ENCODE peak calls at places on chromosome 7, in nine cellular contexts. M is BJ, N is breast epithelium, S is MCF 10A, H is fibroblast of mammary gland, W is body of pancreas, G is foreskin fibroblast, V is OCI-LY7, T is chondrocyte. Y is an unnamed sample.

GRCh38 chr7:25662881-25663588 is 434.7 kb upstream of the NPVF start:
- DNase-seq in T (no peak), W (peak), H (no peak), G (no peak), M (no peak), S (no peak), N (peak), V (no peak), Y (no peak)

GRCh38 chr7:137482466-137482865 is 138.9 kb upstream of the PTN start:
- DNase-seq in W (no peak), M (no peak), V (no peak), S (no peak), G (no peak), N (no peak), T (no peak), H (no peak), Y (no peak)

GRCh38 chr7:101817031-101817929 is at the start of gene CUX1:
- DNase-seq in N (no peak), H (no peak), S (peak), V (peak), M (no peak), W (peak), T (no peak), G (peak), Y (peak)

GRCh38 chr7:138247568-138248328 is 171.5 kb downstream of the AKR1D1 start:
- DNase-seq in G (no peak), W (no peak), N (no peak), V (no peak), T (no peak), S (no peak), M (no peak), H (no peak), Y (no peak)

GRCh38 chr7:85469446-85469970 is 282.7 kb upstream of the SEMA3D start:
- DNase-seq in M (peak), W (no peak), V (no peak), S (no peak), N (no peak), H (peak), G (peak), T (no peak), Y (no peak)

GRCh38 chr7:19560111-19560883 is 148.5 kb downstream of the POLR1F start:
- DNase-seq in W (no peak), N (no peak), G (peak), T (no peak), S (peak), V (no peak), H (peak), M (no peak), Y (no peak)

GRCh38 chr7:156479596-156479995 is 161.0 kb upstream of the RNF32 start:
- DNase-seq in T (no peak), W (no peak), S (no peak), G (no peak), H (no peak), M (no peak), N (no peak), V (no peak), Y (no peak)

GRCh38 chr7:111894518-111894917 is 311.7 kb downstream of the DOCK4 start:
- DNase-seq in M (no peak), V (no peak), G (no peak), T (no peak), N (no peak), H (no peak), S (no peak), W (no peak), Y (no peak)

GRCh38 chr7:100884741-100885439 is 4.6 kb downstream of the UFSP1 start:
- DNase-seq in S (no peak), V (no peak), N (no peak), T (no peak), W (no peak), G (no peak), M (no peak), H (no peak), Y (no peak)

GRCh38 chr7:68785036-68785435 is 813.2 kb upstream of the AUTS2 start:
- DNase-seq in V (no peak), T (no peak), S (no peak), M (no peak), N (no peak), W (peak), G (no peak), H (no peak), Y (no peak)

GRCh38 chr7:100493476-100494264 is 9.9 kb downstream of the NYAP1 start:
- DNase-seq in W (peak), T (no peak), H (no peak), V (peak), G (no peak), M (no peak), N (no peak), S (no peak), Y (peak)

GRCh38 chr7:158467562-158467961 is 120.1 kb downstream of the PTPRN2 start:
- DNase-seq in M (no peak), W (no peak), V (no peak), H (no peak), N (no peak), T (no peak), S (no peak), G (no peak), Y (no peak)

GRCh38 chr7:135270577-135271254 is 37.1 kb downstream of the STRA8 start:
- DNase-seq in W (no peak), T (no peak), V (no peak), H (no peak), S (no peak), N (no peak), M (no peak), G (no peak), Y (no peak)

GRCh38 chr7:5472432-5473315 is 49.0 kb upstream of the TNRC18 start:
- DNase-seq in H (no peak), G (no peak), M (no peak), V (no peak), W (no peak), T (no peak), N (no peak), S (no peak), Y (no peak)

GRCh38 chr7:138875794-138876193 is 77.8 kb upstream of the ATP6V0A4 start:
- DNase-seq in G (peak), N (no peak), W (no peak), M (peak), V (no peak), H (peak), S (peak), T (no peak), Y (no peak)

GRCh38 chr7:123729217-123729578 is 19.6 kb downstream of the WASL start:
- DNase-seq in S (no peak), W (no peak), T (no peak), H (no peak), N (no peak), V (no peak), G (no peak), M (no peak), Y (no peak)

GRCh38 chr7:105178928-105179541 is 165.0 kb downstream of the KMT2E start:
- DNase-seq in T (no peak), M (no peak), S (no peak), H (no peak), N (no peak), W (no peak), V (no peak), G (no peak), Y (no peak)

GRCh38 chr7:73992104-73992562 is 35.8 kb upstream of the ELN start:
- DNase-seq in H (peak), M (peak), S (peak), T (no peak), G (peak), W (peak), N (peak), V (no peak), Y (no peak)

GRCh38 chr7:82319674-82320118 is 123.9 kb downstream of the CACNA2D1 start:
- DNase-seq in G (peak), T (no peak), S (no peak), W (peak), N (no peak), H (peak), V (no peak), M (peak), Y (no peak)

GRCh38 chr7:5695709-5696345 is 85.6 kb downstream of the RNF216 start:
- DNase-seq in G (peak), T (no peak), W (peak), M (no peak), S (peak), H (peak), N (no peak), V (no peak), Y (no peak)

GRCh38 chr7:106957766-106958165 is 86.7 kb upstream of the PRKAR2B start:
- DNase-seq in G (peak), H (no peak), T (no peak), M (no peak), N (no peak), S (peak), W (no peak), V (peak), Y (no peak)

GRCh38 chr7:20381406-20382034 is 50.8 kb downstream of the ITGB8 start:
- DNase-seq in G (no peak), W (peak), M (no peak), N (no peak), H (no peak), T (no peak), V (no peak), S (no peak), Y (no peak)

GRCh38 chr7:153193144-153193595 is 433.6 kb downstream of the ACTR3B start:
- DNase-seq in S (no peak), N (no peak), V (peak), T (no peak), W (peak), G (no peak), M (no peak), H (no peak), Y (peak)

GRCh38 chr7:22728416-22729029 is 1.5 kb downstream of the IL6 start:
- DNase-seq in G (peak), V (peak), W (no peak), H (peak), N (no peak), M (no peak), S (peak), T (no peak), Y (peak)

GRCh38 chr7:94050046-94050445 is 45.9 kb upstream of the BET1 start:
- DNase-seq in H (no peak), V (peak), M (no peak), W (no peak), N (peak), T (no peak), S (no peak), G (no peak), Y (no peak)

GRCh38 chr7:29408841-29409243 is 154.8 kb upstream of the PRR15 start:
- DNase-seq in W (peak), H (peak), G (peak), M (peak), N (peak), V (peak), T (no peak), S (peak), Y (peak)

GRCh38 chr7:13839063-13839462 is 150.4 kb downstream of the ETV1 start:
- DNase-seq in S (no peak), G (no peak), V (no peak), M (no peak), W (no peak), T (no peak), H (no peak), N (no peak), Y (no peak)

GRCh38 chr7:148849393-148850098 is 34.5 kb downstream of the EZH2 start:
- DNase-seq in N (no peak), W (no peak), V (no peak), G (no peak), S (no peak), H (no peak), M (no peak), T (no peak), Y (no peak)

GRCh38 chr7:26865094-26865388 is 651 bp upstream of the SKAP2 start:
- DNase-seq in T (peak), S (no peak), H (no peak), W (no peak), G (peak), N (no peak), V (no peak), M (no peak), Y (peak)

GRCh38 chr7:69190738-69191137 is 407.5 kb upstream of the AUTS2 start:
- DNase-seq in T (no peak), W (no peak), G (no peak), V (no peak), H (no peak), M (no peak), N (no peak), S (no peak), Y (no peak)

GRCh38 chr7:77461246-77461645 is 45.1 kb upstream of the GSAP start:
- DNase-seq in S (no peak), M (no peak), V (no peak), W (no peak), H (no peak), T (no peak), N (no peak), G (peak), Y (no peak)

GRCh38 chr7:77459311-77459726 is 43.2 kb upstream of the GSAP start:
- DNase-seq in G (no peak), H (no peak), T (no peak), M (no peak), V (no peak), S (no peak), W (no peak), N (no peak), Y (no peak)

GRCh38 chr7:77458786-77459185 is 42.6 kb upstream of the GSAP start:
- DNase-seq in G (peak), H (no peak), M (no peak), N (no peak), W (no peak), T (no peak), V (no peak), S (no peak), Y (no peak)

GRCh38 chr7:77461842-77462241 is 45.7 kb upstream of the GSAP start:
- DNase-seq in S (no peak), T (no peak), V (no peak), G (no peak), H (no peak), W (no peak), M (no peak), N (no peak), Y (no peak)

GRCh38 chr7:77460057-77460486 is 43.9 kb upstream of the GSAP start:
- DNase-seq in G (peak), W (no peak), V (peak), T (no peak), M (no peak), S (no peak), H (no peak), N (no peak), Y (no peak)
- TF ChIP-seq CTCF in G (peak), W (peak), V (peak), T (no peak), M (peak), S (no peak), H (peak), N (no peak), Y (no peak)

GRCh38 chr7:117711556-117711955 is 161.7 kb downstream of the CTTNBP2 start:
- DNase-seq in H (no peak), M (no peak), T (no peak), G (no peak), S (no peak), V (no peak), W (no peak), N (no peak), Y (no peak)

GRCh38 chr7:117706191-117706590 is 167.1 kb downstream of the CTTNBP2 start:
- DNase-seq in S (no peak), T (no peak), H (no peak), W (no peak), M (no peak), G (no peak), V (no peak), N (no peak), Y (no peak)

GRCh38 chr7:117704098-117704497 is 169.1 kb downstream of the CTTNBP2 start:
- DNase-seq in M (no peak), V (no peak), H (no peak), G (no peak), N (no peak), S (no peak), T (no peak), W (no peak), Y (no peak)

GRCh38 chr7:117707080-117707479 is 166.2 kb downstream of the CTTNBP2 start:
- DNase-seq in W (no peak), M (no peak), V (no peak), S (no peak), N (no peak), T (no peak), H (no peak), G (no peak), Y (no peak)

DNA sequence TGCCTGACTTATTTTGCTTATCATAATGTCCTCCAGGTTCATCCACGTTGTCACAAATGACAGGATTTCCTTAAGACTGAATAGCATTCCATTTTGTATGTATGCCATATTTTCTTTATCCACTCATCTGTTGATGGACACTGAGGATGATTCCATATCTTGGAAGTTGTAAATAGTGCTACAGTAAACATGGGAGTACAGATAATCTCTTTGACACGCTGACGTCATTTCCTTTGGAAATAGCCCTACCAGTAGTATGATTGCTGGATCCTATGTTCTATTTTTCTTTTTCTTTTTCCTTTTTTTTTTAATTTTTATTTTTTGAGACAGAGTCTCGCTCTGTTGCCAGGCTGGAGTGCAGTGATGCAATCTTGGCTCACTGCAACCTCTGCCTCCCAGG is 167.6 kb downstream of the CTTNBP2 start:
- DNase-seq in N (no peak), G (no peak), M (no peak), S (no peak), W (no peak), T (no peak), V (no peak), H (no peak), Y (no peak)
- TF ChIP-seq CTCF in N (no peak), G (no peak), M (no peak), S (no peak), W (no peak), T (no peak), V (no peak), H (no peak), Y (no peak)

GRCh38 chr7:55254596-55255500 is 110.3 kb upstream of the LANCL2 start:
- DNase-seq in G (peak), S (peak), V (peak), N (peak), T (no peak), M (no peak), W (peak), H (peak), Y (peak)
- TF ChIP-seq CTCF in G (peak), S (peak), V (peak), N (peak), T (peak), M (peak), W (peak), H (no peak), Y (peak)

DNA sequence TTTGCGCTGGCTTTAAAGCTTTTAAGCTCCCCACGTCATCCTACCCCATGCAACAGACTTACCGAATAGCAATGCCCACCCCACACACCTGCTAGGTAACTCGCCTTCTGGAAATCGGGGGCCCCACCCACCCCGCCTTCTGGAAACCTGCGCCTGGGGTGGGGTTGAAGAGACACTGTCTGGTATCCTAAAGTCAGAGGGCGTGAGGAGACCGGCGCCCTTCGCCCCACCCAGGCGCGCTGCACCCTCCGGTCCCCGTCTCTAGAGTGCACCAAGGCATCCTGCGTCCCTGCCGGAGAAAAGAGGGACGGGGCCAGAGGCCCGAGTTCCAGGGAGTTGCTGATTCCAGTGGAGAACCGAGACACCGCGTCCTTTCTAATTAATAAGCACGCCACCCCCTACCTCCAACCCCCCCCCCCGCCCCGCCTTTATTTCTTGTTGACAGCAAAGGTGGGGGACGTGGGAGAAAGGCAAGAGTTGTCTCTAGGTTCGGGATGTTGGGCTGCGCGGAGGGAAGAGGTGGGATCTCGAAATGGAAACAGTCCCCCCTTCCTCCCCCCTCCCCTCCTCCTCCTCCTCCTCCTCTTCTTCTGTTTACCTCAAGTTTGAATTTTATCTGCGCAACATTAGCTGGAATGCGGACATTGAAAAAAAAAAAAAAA is 220.9 kb upstream of the MKLN1 start:
- DNase-seq in M (no peak), V (peak), N (peak), T (no peak), H (peak), G (peak), S (peak), W (peak), Y (peak)
- TF ChIP-seq CTCF in M (no peak), V (no peak), N (no peak), T (no peak), H (no peak), G (no peak), S (no peak), W (no peak), Y (no peak)

GRCh38 chr7:37493810-37494209 is 45.1 kb upstream of the ELMO1 start:
- DNase-seq in T (no peak), S (no peak), W (no peak), V (no peak), N (no peak), G (no peak), H (no peak), M (no peak), Y (no peak)

GRCh38 chr7:37489703-37490102 is 41.0 kb upstream of the ELMO1 start:
- DNase-seq in M (no peak), H (no peak), V (no peak), T (no peak), S (no peak), N (no peak), G (no peak), W (no peak), Y (no peak)

GRCh38 chr7:37493123-37493522 is 44.5 kb upstream of the ELMO1 start:
- DNase-seq in S (no peak), N (no peak), W (no peak), T (no peak), H (no peak), G (no peak), V (no peak), M (no peak), Y (no peak)

GRCh38 chr7:37494940-37495339 is 46.3 kb upstream of the ELMO1 start:
- DNase-seq in N (no peak), M (no peak), T (no peak), V (no peak), S (no peak), H (no peak), W (no peak), G (no peak), Y (peak)

DNA sequence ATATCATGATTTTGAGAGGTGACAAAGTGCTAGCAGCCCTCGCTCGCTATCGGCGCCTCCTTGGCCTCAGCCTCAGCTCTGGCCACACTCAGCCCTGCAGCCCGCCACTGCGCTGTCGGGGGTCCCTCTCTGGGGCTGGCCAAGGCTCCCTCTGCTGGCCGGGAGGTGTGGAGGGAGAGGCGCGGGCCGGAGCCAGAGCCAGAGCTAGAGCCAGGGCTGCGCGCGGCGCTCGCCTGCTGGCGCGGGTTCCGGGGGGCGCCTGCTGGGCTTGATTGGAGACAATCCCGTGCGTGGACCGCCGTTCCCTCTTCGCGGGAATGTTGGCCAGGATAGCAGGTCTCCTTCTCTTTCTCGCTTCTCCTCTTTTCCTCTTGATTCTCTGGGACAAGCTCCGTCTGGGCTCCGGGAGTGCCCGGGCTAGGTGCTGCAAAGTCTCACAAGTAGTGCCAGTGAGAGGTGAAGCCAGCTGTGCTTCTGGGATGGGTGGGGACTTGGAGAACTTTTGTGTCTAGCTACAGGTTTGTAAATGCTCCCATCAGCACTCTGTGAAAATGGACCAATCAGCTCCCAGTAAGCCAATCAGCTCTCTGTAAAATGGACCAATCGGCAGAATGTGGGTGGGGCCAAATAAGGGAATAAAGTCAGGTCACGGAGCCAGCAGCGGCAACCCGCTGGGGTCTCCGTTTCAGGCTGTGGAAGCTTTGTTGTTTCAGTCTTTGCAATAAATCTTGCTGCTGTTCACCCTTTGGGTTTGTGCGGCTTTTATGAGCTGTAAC is 43.4 kb upstream of the ELMO1 start:
- DNase-seq in S (no peak), W (no peak), H (no peak), G (no peak), V (no peak), T (no peak), M (no peak), N (no peak), Y (no peak)
- TF ChIP-seq CTCF in S (no peak), W (no peak), H (no peak), G (no peak), V (peak), T (peak), M (no peak), N (no peak), Y (peak)

Y was measured in GM13977.